ENCODE peak calls at places on chromosomes 3 and 15, in six cellular contexts. X, A, M, I, W and R are unnamed samples.

GRCh38 chr15:48555244-48555804 is 90.2 kb downstream of the FBN1 start:
- DNase-seq in X (peak), A (no peak), M (peak), I (peak), W (no peak), R (peak)

GRCh38 chr3:95394286-95394685 is 1331.4 kb downstream of the NSUN3 start:
- DNase-seq in X (no peak), A (no peak), M (no peak), I (no peak), W (no peak), R (no peak)

GRCh38 chr3:150443331-150443741 is 35.2 kb downstream of the TSC22D2 start:
- DNase-seq in X (peak), A (peak), M (no peak), I (no peak), W (no peak), R (peak)

GRCh38 chr15:68424754-68425390 is 7.1 kb downstream of the ITGA11 start:
- DNase-seq in X (no peak), A (no peak), M (no peak), I (peak), W (no peak), R (no peak)

GRCh38 chr15:52441846-52442245 is 86.8 kb downstream of the MYO5A start:
- DNase-seq in X (peak), A (no peak), M (no peak), I (peak), W (no peak), R (no peak)

GRCh38 chr3:42014949-42015533 is 53.1 kb upstream of the ULK4 start:
- DNase-seq in X (peak), A (no peak), M (no peak), I (peak), W (no peak), R (no peak)

GRCh38 chr3:197406266-197406665 is 107.9 kb upstream of the DLG1 start:
- DNase-seq in X (peak), A (no peak), M (no peak), I (peak), W (no peak), R (peak)

GRCh38 chr3:44931791-44932190 is 44.2 kb downstream of the ZDHHC3 start:
- DNase-seq in X (no peak), A (no peak), M (no peak), I (no peak), W (no peak), R (no peak)

GRCh38 chr3:20105513-20106280 is 65.5 kb downstream of the KAT2B start:
- DNase-seq in X (no peak), A (no peak), M (no peak), I (peak), W (no peak), R (no peak)

DNA sequence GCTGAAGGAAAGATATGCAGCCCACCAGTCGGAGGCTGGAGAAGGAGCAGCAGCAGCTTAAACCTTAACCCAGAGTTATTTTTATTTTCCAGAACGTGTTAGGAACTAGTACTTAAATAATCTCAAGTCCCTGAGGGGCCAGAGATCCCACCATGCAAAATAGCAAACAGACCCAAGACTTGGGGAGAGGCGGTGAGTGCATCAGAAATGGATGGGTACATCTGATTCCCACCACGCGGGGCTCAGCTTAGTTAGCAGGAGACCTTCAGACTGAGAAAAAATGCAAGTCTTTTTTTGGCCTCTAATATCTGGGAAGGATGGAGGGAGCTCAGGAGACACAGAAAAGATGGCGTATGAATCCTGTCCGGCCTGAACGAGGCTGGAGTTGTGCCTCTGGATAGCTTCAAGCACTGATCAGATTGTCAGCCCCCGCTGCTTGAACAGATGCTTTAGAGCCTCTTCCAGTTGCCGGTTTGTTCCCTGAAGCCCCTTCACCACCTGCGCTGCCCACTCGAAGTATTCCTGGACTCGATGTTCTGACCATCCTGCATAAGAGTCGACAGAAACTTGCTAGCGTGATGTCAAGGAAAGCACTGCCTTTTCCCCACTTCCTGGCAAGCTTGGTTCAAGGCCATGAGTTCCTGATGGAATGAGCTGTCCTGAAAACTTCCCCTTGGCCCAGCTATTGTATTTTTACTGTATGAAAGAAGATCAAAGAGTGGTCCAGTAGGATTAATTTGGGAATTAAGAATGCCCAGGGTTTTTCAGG is 1.3 kb downstream of the HDDC3 start:
- DNase-seq in X (peak), A (no peak), M (no peak), I (peak), W (no peak), R (no peak)
- H3K4me3 ChIP-seq in X (peak), A (peak), M (peak), I (peak), W (peak), R (no peak)

DNA sequence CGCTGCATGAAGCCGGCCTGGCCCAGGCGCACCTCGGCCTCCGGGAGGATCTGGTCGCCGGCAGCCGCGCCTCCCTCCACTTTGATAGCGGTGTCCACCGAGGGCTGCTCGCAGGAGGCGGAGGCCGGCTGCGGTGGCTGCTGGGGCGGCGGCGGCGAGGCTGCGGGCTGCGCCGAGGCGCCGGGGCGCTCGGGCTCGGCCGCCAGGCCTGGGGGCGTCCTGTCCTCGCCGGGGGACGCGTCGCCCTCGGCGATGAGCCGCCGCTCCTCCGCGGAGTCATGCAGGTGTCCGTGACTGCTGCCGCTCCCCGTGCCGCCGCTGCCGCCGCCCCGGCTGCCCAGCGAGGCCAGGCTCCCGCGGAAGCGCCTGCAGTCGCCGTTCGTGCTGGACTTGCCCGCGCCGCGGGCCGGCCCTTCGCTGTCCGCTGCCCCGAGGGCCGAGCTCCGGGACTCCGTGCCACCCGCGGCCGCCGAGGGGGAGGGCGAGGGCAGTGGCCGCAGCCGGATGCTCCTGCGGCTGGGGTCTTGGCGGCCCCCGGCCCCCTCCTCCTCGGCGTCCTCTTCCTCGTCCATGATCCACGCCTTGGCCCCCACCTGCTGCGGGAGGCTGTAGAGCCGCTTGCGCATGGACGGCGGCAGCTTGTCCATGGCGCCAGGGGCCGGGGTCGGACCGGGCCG is 996 bp downstream of the HCN4 start:
- DNase-seq in X (no peak), A (no peak), M (no peak), I (no peak), W (no peak), R (no peak)
- H3K4me3 ChIP-seq in X (no peak), A (no peak), M (no peak), I (no peak), W (peak), R (no peak)

GRCh38 chr3:94137377-94137776 is 74.5 kb downstream of the NSUN3 start:
- DNase-seq in X (no peak), A (no peak), M (no peak), I (peak), W (no peak), R (no peak)
- H3K4me3 ChIP-seq in X (no peak), A (no peak), M (no peak), I (no peak), W (no peak), R (no peak)

GRCh38 chr15:69857246-69857645 is 240.5 kb downstream of the TLE3 start:
- DNase-seq in X (no peak), A (no peak), M (no peak), I (no peak), W (no peak), R (no peak)
- H3K4me3 ChIP-seq in X (no peak), A (no peak), M (no peak), I (no peak), W (no peak), R (no peak)